ENCODE peak calls at places on chromosome 20, in seven cellular contexts. Y, Z, R, J, F, M and Q are unnamed samples.

GRCh38 chr20:35714127-35714526 is 14.9 kb downstream of the ROMO1 start:
- DNase-seq in Y (no peak), Z (no peak), R (no peak), J (no peak), F (no peak), M (no peak), Q (no peak)

GRCh38 chr20:9775176-9775575 is 63.7 kb downstream of the PAK5 start:
- DNase-seq in Y (no peak), Z (no peak), R (no peak), J (no peak), F (no peak), M (no peak), Q (no peak)

GRCh38 chr20:32570401-32571190 is 14.5 kb downstream of the NOL4L start:
- DNase-seq in Y (no peak), Z (no peak), R (peak), J (no peak), F (no peak), M (no peak), Q (no peak)

GRCh38 chr20:3240776-3241363 is 1.9 kb upstream of the SLC4A11 start:
- DNase-seq in Y (no peak), Z (no peak), R (no peak), J (no peak), F (no peak), M (no peak), Q (no peak)

GRCh38 chr20:25272223-25273000 is 24.5 kb downstream of the PYGB start:
- DNase-seq in Y (no peak), Z (no peak), R (no peak), J (no peak), F (peak), M (no peak), Q (no peak)

GRCh38 chr20:35129647-35130069 is 17.5 kb downstream of the EDEM2 start:
- DNase-seq in Y (no peak), Z (no peak), R (no peak), J (no peak), F (no peak), M (no peak), Q (peak)

GRCh38 chr20:10323729-10324128 is 105.1 kb downstream of the SNAP25 start:
- DNase-seq in Y (no peak), Z (no peak), R (no peak), J (no peak), F (no peak), M (no peak), Q (no peak)

GRCh38 chr20:37980876-37981275 is 52.4 kb downstream of the TTI1 start:
- DNase-seq in Y (no peak), Z (no peak), R (no peak), J (no peak), F (no peak), M (no peak), Q (no peak)

GRCh38 chr20:5510446-5510845 is 193.7 kb upstream of the PROKR2 start:
- DNase-seq in Y (no peak), Z (no peak), R (no peak), J (no peak), F (no peak), M (no peak), Q (no peak)